ENCODE peak calls at places on chromosomes 3 and 15, in four cellular contexts. F is T-helper 1 cell, X is substantia nigra, M is NCI-H1105 treated with DMSO at 0.1 percent for 48 hours. K is an unnamed sample.

GRCh38 chr15:28260722-28261121 is 61.3 kb downstream of the HERC2 start:
- DNase-seq in F (no peak), M (no peak), X (no peak), K (no peak)

GRCh38 chr3:196208942-196209695 is 2.1 kb downstream of the ZDHHC19 start:
- DNase-seq in F (no peak), X (no peak), M (no peak), K (no peak)

GRCh38 chr15:34436126-34436955 is 1.3 kb downstream of the GOLGA8A start:
- DNase-seq in F (peak), X (no peak), M (no peak), K (peak)

GRCh38 chr15:40762919-40763800 is 708 bp upstream of the GCHFR start:
- DNase-seq in M (no peak), X (peak), F (peak), K (no peak)

GRCh38 chr15:41979493-41980266 is 7.3 kb upstream of the EHD4 start:
- DNase-seq in X (no peak), M (no peak), F (no peak), K (no peak)

GRCh38 chr15:100033140-100033857 is 300.1 kb upstream of the LYSMD4 start:
- DNase-seq in F (no peak), M (no peak), X (no peak), K (no peak)

GRCh38 chr3:123036352-123037014 is 8.9 kb upstream of the SEMA5B start:
- DNase-seq in X (no peak), M (no peak), F (no peak), K (peak)

GRCh38 chr3:142929109-142929508 is 34.4 kb downstream of the PAQR9 start:
- DNase-seq in F (peak), X (no peak), M (peak), K (peak)

GRCh38 chr3:15051531-15051930 is 13.6 kb downstream of the MRPS25 start:
- DNase-seq in F (peak), M (peak), X (peak), K (peak)

GRCh38 chr3:151452814-151453213 is 8.0 kb downstream of the IGSF10 start:
- DNase-seq in X (no peak), M (no peak), F (no peak), K (no peak)

GRCh38 chr15:48481802-48482201 is 150.6 kb downstream of the DUT start:
- DNase-seq in X (no peak), M (no peak), F (no peak), K (no peak)

GRCh38 chr3:46359748-46360509 is 6.0 kb downstream of the CCR2 start:
- DNase-seq in F (peak), M (peak), X (no peak), K (peak)

GRCh38 chr3:66633982-66634381 is 133.2 kb upstream of the LRIG1 start:
- DNase-seq in F (no peak), X (no peak), M (no peak), K (no peak)

GRCh38 chr3:72003936-72004335 is 219.0 kb upstream of the PROK2 start:
- DNase-seq in X (no peak), F (no peak), M (no peak), K (no peak)

GRCh38 chr3:58214484-58215316 is 3.9 kb upstream of the DNASE1L3 start:
- DNase-seq in F (peak), X (no peak), M (no peak), K (no peak)

GRCh38 chr3:194686816-194687637 is 1.3 kb downstream of the FAM43A start:
- DNase-seq in X (no peak), F (peak), M (no peak), K (peak)

GRCh38 chr3:162769559-162769958 is 1273.0 kb downstream of the OTOL1 start:
- DNase-seq in M (no peak), X (no peak), F (no peak), K (no peak)

GRCh38 chr3:86988986-86989385 is 2.0 kb downstream of the VGLL3 start:
- DNase-seq in F (no peak), M (no peak), X (no peak), K (no peak)

GRCh38 chr15:92882697-92883642 is 17.2 kb upstream of the CHD2 start:
- DNase-seq in M (no peak), X (no peak), F (peak), K (peak)

GRCh38 chr15:41231536-41231935 is 468 bp downstream of the CHP1 start:
- DNase-seq in F (no peak), M (no peak), X (no peak), K (no peak)

GRCh38 chr3:16322189-16322588 is 57.2 kb downstream of the OXNAD1 start:
- DNase-seq in X (no peak), M (no peak), F (no peak), K (no peak)

GRCh38 chr3:195100903-195101591 is 169.9 kb downstream of the XXYLT1 start:
- DNase-seq in X (no peak), M (peak), F (peak), K (peak)

GRCh38 chr3:128950223-128950938 is 43.5 kb downstream of the CFAP92 start:
- DNase-seq in M (peak), X (no peak), F (peak), K (peak)

GRCh38 chr15:73617310-73617709 is 15.9 kb downstream of the NPTN start:
- DNase-seq in X (no peak), F (no peak), M (no peak), K (no peak)

GRCh38 chr3:112378989-112379692 is 46.2 kb downstream of the CD200 start:
- DNase-seq in X (no peak), F (no peak), M (peak), K (peak)

GRCh38 chr3:45120615-45121158 is 25.5 kb downstream of the CDCP1 start:
- DNase-seq in F (no peak), X (no peak), M (no peak), K (no peak)

GRCh38 chr15:60091150-60091549 is 87.0 kb downstream of the FOXB1 start:
- DNase-seq in X (no peak), F (no peak), M (no peak), K (no peak)

GRCh38 chr3:23485922-23486321 is 282.8 kb downstream of the UBE2E2 start:
- DNase-seq in F (no peak), M (no peak), X (no peak), K (no peak)

GRCh38 chr15:63288778-63289378 is 11.5 kb downstream of the APH1B start:
- DNase-seq in X (no peak), F (peak), M (peak), K (peak)

GRCh38 chr3:197329382-197329781 is 31.0 kb upstream of the DLG1 start:
- DNase-seq in X (no peak), M (no peak), F (no peak), K (no peak)

GRCh38 chr3:170470063-170471006 is 51.7 kb downstream of the CLDN11 start:
- DNase-seq in X (no peak), M (no peak), F (no peak), K (no peak)

GRCh38 chr3:65521032-65521431 is 517.7 kb downstream of the MAGI1 start:
- DNase-seq in X (no peak), M (peak), F (no peak), K (no peak)

GRCh38 chr3:56822501-56822900 is 20.8 kb upstream of the ARHGEF3 start:
- DNase-seq in X (no peak), F (no peak), M (no peak), K (no peak)

GRCh38 chr3:184832903-184833302 is 20.9 kb downstream of the VPS8 start:
- DNase-seq in M (no peak), X (no peak), F (no peak), K (no peak)

GRCh38 chr15:72285927-72286516 is 13.7 kb upstream of the PARP6 start:
- DNase-seq in F (peak), X (peak), M (peak), K (peak)

GRCh38 chr3:52458770-52459540 is 3.6 kb downstream of the NISCH start:
- DNase-seq in X (no peak), F (no peak), M (no peak), K (no peak)

GRCh38 chr3:13504161-13504831 is 24.2 kb downstream of the HDAC11 start:
- DNase-seq in F (no peak), X (no peak), M (no peak), K (no peak)

GRCh38 chr3:8739757-8740508 is 6.3 kb downstream of the CAV3 start:
- DNase-seq in X (no peak), F (peak), M (no peak), K (peak)